ENCODE peak calls at places on chromosome 15, in eight cellular contexts. E is left ventricle myocardium inferior, M is thoracic aorta, W is fibroblast of lung, X is adrenal gland, C is GM23338, T is cardiac muscle cell, Z is body of pancreas. J is an unnamed sample.

GRCh38 chr15:22811640-22812039 is 25.2 kb downstream of the NIPA1 start:
- DNase-seq in E (peak; percentile 23), M (no peak), W (no peak), X (peak; percentile 70), C (peak; percentile 72), T (no peak), Z (peak; percentile 73), J (no peak)

GRCh38 chr15:43370310-43370974 is 401 bp downstream of the ZSCAN29 start:
- DNase-seq in E (peak; percentile 15), M (no peak), W (peak; percentile 36), X (peak; percentile 34), C (peak; percentile 66), T (peak; percentile 69), Z (peak; percentile 22), J (no peak)

GRCh38 chr15:39127151-39127815 is 453.6 kb upstream of the THBS1 start:
- DNase-seq in E (no peak), M (no peak), W (no peak), X (no peak), C (no peak), T (no peak), Z (no peak), J (no peak)

GRCh38 chr15:25859838-25860645 is 3.1 kb downstream of the ATP10A start:
- DNase-seq in E (no peak), M (no peak), W (peak; percentile 6), X (peak; percentile 47), C (no peak), T (no peak), Z (no peak), J (no peak)

GRCh38 chr15:33226559-33227181 is 32.2 kb upstream of the FMN1 start:
- DNase-seq in E (no peak), M (no peak), W (peak; percentile 49), X (peak; percentile 64), C (peak; percentile 73), T (peak; percentile 82), Z (peak; percentile 40), J (no peak)

GRCh38 chr15:39974656-39975230 is 40.8 kb downstream of the EIF2AK4 start:
- DNase-seq in E (no peak), M (no peak), W (no peak), X (no peak), C (no peak), T (no peak), Z (no peak), J (no peak)

GRCh38 chr15:50905055-50905454 is 3.4 kb upstream of the AP4E1 start:
- DNase-seq in E (no peak), M (no peak), W (no peak), X (no peak), C (peak; percentile 29), T (no peak), Z (no peak), J (no peak)

GRCh38 chr15:65868546-65869126 is 655 bp upstream of the RAB11A start:
- DNase-seq in E (no peak), M (no peak), W (no peak), X (no peak), C (peak; percentile 48), T (no peak), Z (no peak), J (no peak)

GRCh38 chr15:93055211-93055763 is 33.7 kb downstream of the RGMA start:
- DNase-seq in E (no peak), M (no peak), W (no peak), X (no peak), C (no peak), T (no peak), Z (no peak), J (no peak)

GRCh38 chr15:94743668-94744067 is 512.3 kb downstream of the MCTP2 start:
- DNase-seq in E (no peak), M (no peak), W (peak; percentile 45), X (no peak), C (no peak), T (no peak), Z (no peak), J (no peak)

GRCh38 chr15:80585544-80586018 is 109.5 kb upstream of the ABHD17C start:
- DNase-seq in E (no peak), M (no peak), W (no peak), X (no peak), C (peak; percentile 29), T (no peak), Z (no peak), J (no peak)

GRCh38 chr15:27414168-27414870 is 443.3 kb downstream of the GABRG3 start:
- DNase-seq in E (no peak), M (no peak), W (peak; percentile 8), X (no peak), C (no peak), T (no peak), Z (no peak), J (no peak)

GRCh38 chr15:63195257-63196023 is 6.0 kb downstream of the RAB8B start:
- DNase-seq in E (no peak), M (no peak), W (no peak), X (no peak), C (no peak), T (no peak), Z (no peak), J (no peak)

GRCh38 chr15:74571191-74571590 is 30.2 kb downstream of the ARID3B start:
- DNase-seq in E (no peak), M (no peak), W (no peak), X (no peak), C (no peak), T (no peak), Z (no peak), J (no peak)
- H3K36me3 ChIP-seq in E (peaks cover 27% of the 10 kb centered on the region), M (peaks cover 24% of the 10 kb centered on the region), W (no peaks in the 10 kb centered on the region), X (peaks cover 14% of the 10 kb centered on the region), C (peaks cover 44% of the 10 kb centered on the region), T (peaks cover 32% of the 10 kb centered on the region), Z (no peaks in the 10 kb centered on the region), J (peaks cover 16% of the 10 kb centered on the region)

DNA sequence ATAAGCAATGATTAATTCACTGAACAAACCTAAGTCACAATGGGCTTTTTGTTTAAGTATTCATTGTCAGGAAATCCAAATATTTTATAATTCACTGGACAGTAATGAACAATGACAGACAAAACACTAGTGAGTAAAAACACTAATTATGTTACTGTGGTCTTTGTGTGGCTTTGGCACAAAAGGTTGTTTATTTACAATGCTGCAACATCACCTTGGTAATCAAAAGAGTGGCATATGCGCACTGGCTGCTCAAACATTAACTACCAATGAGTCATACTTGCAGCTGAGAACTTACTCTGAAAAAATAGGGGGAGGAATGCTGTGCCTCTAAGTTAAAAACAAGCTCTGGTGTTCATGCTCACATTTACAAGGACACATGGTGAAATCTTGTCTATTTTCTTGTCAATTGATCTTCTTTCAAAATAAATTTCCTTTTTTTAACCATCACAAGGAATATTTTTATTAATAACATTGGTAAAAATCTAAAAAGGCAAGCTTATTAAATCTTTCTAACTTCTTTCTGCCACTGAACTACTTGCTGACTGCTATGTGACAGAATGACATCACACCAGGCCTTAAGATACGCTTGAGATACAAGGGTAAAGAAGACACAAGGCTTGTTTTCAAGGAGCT is 85.2 kb upstream of the PPIB start:
- DNase-seq in E (no peak), M (no peak), W (peak; percentile 89), X (peak; percentile 48), C (peak; percentile 79), T (no peak), Z (peak; percentile 63), J (no peak)
- H3K4me1 ChIP-seq in E (peaks cover 33% of the 10 kb centered on the region), M (peaks cover 6% of the 10 kb centered on the region), W (peaks cover 14% of the 10 kb centered on the region), X (peaks cover 13% of the 10 kb centered on the region), C (peaks cover 14% of the 10 kb centered on the region), T (peaks cover 3% of the 10 kb centered on the region), Z (peaks cover 47% of the 10 kb centered on the region), J (peaks cover 55% of the 10 kb centered on the region)

GRCh38 chr15:47786371-47786770 is 69.1 kb downstream of the SEMA6D start:
- DNase-seq in E (no peak), M (no peak), W (peak; percentile 29), X (no peak), C (no peak), T (no peak), Z (no peak), J (no peak)

GRCh38 chr15:47788685-47789084 is 71.4 kb downstream of the SEMA6D start:
- DNase-seq in E (no peak), M (no peak), W (peak; percentile 2), X (no peak), C (no peak), T (no peak), Z (no peak), J (no peak)

GRCh38 chr15:47781527-47781926 is 64.2 kb downstream of the SEMA6D start:
- DNase-seq in E (no peak), M (no peak), W (no peak), X (no peak), C (no peak), T (no peak), Z (no peak), J (no peak)

GRCh38 chr15:47787875-47788274 is 70.6 kb downstream of the SEMA6D start:
- DNase-seq in E (no peak), M (no peak), W (no peak), X (no peak), C (no peak), T (peak; percentile 73), Z (peak; percentile 39), J (no peak)

DNA sequence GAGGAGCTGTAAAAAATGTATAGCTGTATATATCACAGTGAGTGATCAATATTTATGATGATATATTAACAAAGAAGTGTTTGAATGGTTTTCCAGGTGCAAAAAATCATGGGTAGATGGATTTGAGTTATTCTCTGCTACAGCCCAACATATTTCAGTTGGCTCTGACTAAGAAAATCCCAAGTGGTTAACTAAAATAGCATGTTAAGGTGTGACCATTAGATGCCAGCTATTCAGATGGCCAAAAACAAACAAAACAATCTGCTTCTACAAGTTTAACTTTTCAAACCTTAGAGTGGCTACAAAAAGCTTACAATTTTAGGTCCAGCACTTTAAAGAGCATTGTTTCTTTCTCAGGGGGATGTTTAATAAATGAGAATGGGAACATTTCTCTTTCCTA is 67.5 kb downstream of the SEMA6D start:
- DNase-seq in E (no peak), M (no peak), W (no peak), X (no peak), C (no peak), T (no peak), Z (no peak), J (no peak)
- H3K27ac ChIP-seq in E (no peak overlapping the region), M (no peak overlapping the region), W (no peak overlapping the region), X (no peak overlapping the region), C (no peak overlapping the region), T (no peak overlapping the region), Z (no peak overlapping the region), J (no peak overlapping the region)

DNA sequence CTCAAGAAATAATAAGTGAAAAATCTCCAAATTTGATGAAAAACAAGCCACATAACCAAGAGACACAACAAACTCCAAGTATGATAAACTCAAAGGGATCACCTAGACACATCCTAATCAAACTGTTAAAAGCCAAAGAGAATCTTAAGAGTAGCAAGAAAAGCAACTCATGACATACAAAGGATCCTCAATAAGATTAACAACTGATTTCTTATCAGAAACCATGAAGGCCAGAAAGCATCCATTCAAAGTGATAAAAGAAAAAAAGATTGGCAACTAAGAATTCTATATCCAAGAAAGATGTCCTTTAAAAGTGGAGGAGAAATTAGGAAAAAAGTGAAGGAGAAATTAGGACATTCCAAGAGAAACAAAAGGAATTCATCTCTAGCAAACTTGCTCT is 23.5 kb downstream of the CHSY1 start:
- DNase-seq in E (no peak), M (no peak), W (no peak), X (no peak), C (no peak), T (no peak), Z (no peak), J (no peak)
- H3K36me3 ChIP-seq in E (peaks cover 35% of the 10 kb centered on the region), M (no peaks in the 10 kb centered on the region), W (peaks cover 6% of the 10 kb centered on the region), X (peaks cover under 1% of the 10 kb centered on the region), C (peaks cover 5% of the 10 kb centered on the region), T (no peaks in the 10 kb centered on the region), Z (no peaks in the 10 kb centered on the region), J (peaks cover 30% of the 10 kb centered on the region)

J was measured in esophagus squamous epithelium.